ENCODE peak calls at places on chromosomes 5 and 9, in four cellular contexts. One of them, this sample, is unnamed.
A peak's percentile ranks its signal among the peaks of the same experiment; 100 is the strongest.

GRCh38 chr5:134183481-134183880 is 6.7 kb upstream of the SKP1 start:
- DNase-seq in astrocyte of the cerebellum: no peak
- DNase-seq in gastrocnemius medialis: no peak
- DNase-seq in astrocyte of the spinal cord: no peak
- DNase-seq in this sample: no peak

GRCh38 chr9:92954078-92954861 is 6.9 kb downstream of the FGD3 start:
- DNase-seq in astrocyte of the cerebellum: no peak
- DNase-seq in gastrocnemius medialis: no peak
- DNase-seq in astrocyte of the spinal cord: peak; percentile 9
- DNase-seq in this sample: no peak

GRCh38 chr9:2420488-2421056 is 201.0 kb upstream of the VLDLR start:
- DNase-seq in astrocyte of the cerebellum: no peak
- DNase-seq in gastrocnemius medialis: no peak
- DNase-seq in astrocyte of the spinal cord: no peak
- DNase-seq in this sample: no peak

GRCh38 chr9:120383999-120384924 is 195.7 kb downstream of the CDK5RAP2 start:
- DNase-seq in astrocyte of the cerebellum: peak; percentile 41
- DNase-seq in gastrocnemius medialis: no peak
- DNase-seq in astrocyte of the spinal cord: peak; percentile 65
- DNase-seq in this sample: no peak

GRCh38 chr5:107215581-107215980 is 455.2 kb downstream of the EFNA5 start:
- DNase-seq in astrocyte of the cerebellum: no peak
- DNase-seq in gastrocnemius medialis: no peak
- DNase-seq in astrocyte of the spinal cord: no peak
- DNase-seq in this sample: no peak

GRCh38 chr9:26746357-26747072 is 146.1 kb downstream of the CAAP1 start:
- DNase-seq in astrocyte of the cerebellum: no peak
- DNase-seq in gastrocnemius medialis: no peak
- DNase-seq in astrocyte of the spinal cord: peak; percentile 31
- DNase-seq in this sample: no peak

GRCh38 chr9:22392523-22392922 is 54.1 kb upstream of the DMRTA1 start:
- DNase-seq in astrocyte of the cerebellum: no peak
- DNase-seq in gastrocnemius medialis: no peak
- DNase-seq in astrocyte of the spinal cord: no peak
- DNase-seq in this sample: no peak

GRCh38 chr5:127170918-127171600 is 97.8 kb upstream of the C5orf63 start:
- DNase-seq in astrocyte of the cerebellum: no peak
- DNase-seq in gastrocnemius medialis: no peak
- DNase-seq in astrocyte of the spinal cord: no peak
- DNase-seq in this sample: no peak

GRCh38 chr9:126397056-126397455 is 70.4 kb downstream of the MVB12B start:
- DNase-seq in astrocyte of the cerebellum: no peak
- DNase-seq in gastrocnemius medialis: no peak
- DNase-seq in astrocyte of the spinal cord: no peak
- DNase-seq in this sample: no peak

GRCh38 chr5:337565-338130 is 16.1 kb downstream of the AHRR start:
- DNase-seq in astrocyte of the cerebellum: no peak
- DNase-seq in gastrocnemius medialis: no peak
- DNase-seq in astrocyte of the spinal cord: peak; percentile 45
- DNase-seq in this sample: peak; percentile 48

GRCh38 chr9:112462855-112463254 is 23.8 kb upstream of the KIAA1958 start:
- DNase-seq in astrocyte of the cerebellum: no peak
- DNase-seq in gastrocnemius medialis: no peak
- DNase-seq in astrocyte of the spinal cord: no peak
- DNase-seq in this sample: no peak

GRCh38 chr5:83035373-83036170 is 41.6 kb downstream of the TMEM167A start:
- DNase-seq in astrocyte of the cerebellum: no peak
- DNase-seq in gastrocnemius medialis: peak; percentile 17
- DNase-seq in astrocyte of the spinal cord: peak; percentile 27
- DNase-seq in this sample: no peak

GRCh38 chr5:33315170-33315569 is 125.6 kb upstream of the TARS1 start:
- DNase-seq in astrocyte of the cerebellum: no peak
- DNase-seq in gastrocnemius medialis: no peak
- DNase-seq in astrocyte of the spinal cord: peak; percentile 42
- DNase-seq in this sample: no peak

GRCh38 chr9:80285325-80285724 is 713.6 kb downstream of the TLE4 start:
- DNase-seq in astrocyte of the cerebellum: peak; percentile 16
- DNase-seq in gastrocnemius medialis: no peak
- DNase-seq in astrocyte of the spinal cord: peak; percentile 12
- DNase-seq in this sample: peak; percentile 36

GRCh38 chr5:72137826-72138409 is 30.6 kb downstream of the MAP1B start:
- DNase-seq in astrocyte of the cerebellum: no peak
- DNase-seq in gastrocnemius medialis: no peak
- DNase-seq in astrocyte of the spinal cord: no peak
- DNase-seq in this sample: no peak

GRCh38 chr5:134846641-134846960 is 833 bp downstream of the C5orf24 start:
- DNase-seq in astrocyte of the cerebellum: no peak
- DNase-seq in gastrocnemius medialis: no peak
- DNase-seq in astrocyte of the spinal cord: peak; percentile 29
- DNase-seq in this sample: no peak

GRCh38 chr9:21095561-21095960 is 17.8 kb upstream of the IFNB1 start:
- DNase-seq in astrocyte of the cerebellum: no peak
- DNase-seq in gastrocnemius medialis: no peak
- DNase-seq in astrocyte of the spinal cord: no peak
- DNase-seq in this sample: no peak

GRCh38 chr5:135364416-135365262 is 34.4 kb downstream of the MACROH2A1 start:
- DNase-seq in astrocyte of the cerebellum: no peak
- DNase-seq in gastrocnemius medialis: no peak
- DNase-seq in astrocyte of the spinal cord: no peak
- DNase-seq in this sample: no peak

GRCh38 chr5:103114440-103114839 is 5.5 kb downstream of the GIN1 start:
- DNase-seq in astrocyte of the cerebellum: no peak
- DNase-seq in gastrocnemius medialis: no peak
- DNase-seq in astrocyte of the spinal cord: peak; percentile 16
- DNase-seq in this sample: no peak

GRCh38 chr5:121693864-121694263 is 157.8 kb upstream of the FTMT start:
- DNase-seq in astrocyte of the cerebellum: no peak
- DNase-seq in gastrocnemius medialis: no peak
- DNase-seq in astrocyte of the spinal cord: peak; percentile 26
- DNase-seq in this sample: no peak
- TF ChIP-seq CTCF in astrocyte of the cerebellum: no peak
- TF ChIP-seq CTCF in gastrocnemius medialis: no peak
- TF ChIP-seq CTCF in astrocyte of the spinal cord: no peak
- TF ChIP-seq CTCF in this sample: no peak

GRCh38 chr5:80319702-80320101 is at the start of gene SPZ1:
- DNase-seq in astrocyte of the cerebellum: no peak
- DNase-seq in gastrocnemius medialis: no peak
- DNase-seq in astrocyte of the spinal cord: no peak
- DNase-seq in this sample: no peak
- TF ChIP-seq CTCF in astrocyte of the cerebellum: no peak
- TF ChIP-seq CTCF in gastrocnemius medialis: no peak
- TF ChIP-seq CTCF in astrocyte of the spinal cord: no peak
- TF ChIP-seq CTCF in this sample: no peak

GRCh38 chr5:54325272-54325609 is 14.9 kb upstream of the ARL15 start:
- DNase-seq in astrocyte of the cerebellum: no peak
- DNase-seq in gastrocnemius medialis: no peak
- DNase-seq in astrocyte of the spinal cord: no peak
- DNase-seq in this sample: no peak
- TF ChIP-seq CTCF in astrocyte of the cerebellum: no peak
- TF ChIP-seq CTCF in gastrocnemius medialis: no peak
- TF ChIP-seq CTCF in astrocyte of the spinal cord: no peak
- TF ChIP-seq CTCF in this sample: no peak

DNA sequence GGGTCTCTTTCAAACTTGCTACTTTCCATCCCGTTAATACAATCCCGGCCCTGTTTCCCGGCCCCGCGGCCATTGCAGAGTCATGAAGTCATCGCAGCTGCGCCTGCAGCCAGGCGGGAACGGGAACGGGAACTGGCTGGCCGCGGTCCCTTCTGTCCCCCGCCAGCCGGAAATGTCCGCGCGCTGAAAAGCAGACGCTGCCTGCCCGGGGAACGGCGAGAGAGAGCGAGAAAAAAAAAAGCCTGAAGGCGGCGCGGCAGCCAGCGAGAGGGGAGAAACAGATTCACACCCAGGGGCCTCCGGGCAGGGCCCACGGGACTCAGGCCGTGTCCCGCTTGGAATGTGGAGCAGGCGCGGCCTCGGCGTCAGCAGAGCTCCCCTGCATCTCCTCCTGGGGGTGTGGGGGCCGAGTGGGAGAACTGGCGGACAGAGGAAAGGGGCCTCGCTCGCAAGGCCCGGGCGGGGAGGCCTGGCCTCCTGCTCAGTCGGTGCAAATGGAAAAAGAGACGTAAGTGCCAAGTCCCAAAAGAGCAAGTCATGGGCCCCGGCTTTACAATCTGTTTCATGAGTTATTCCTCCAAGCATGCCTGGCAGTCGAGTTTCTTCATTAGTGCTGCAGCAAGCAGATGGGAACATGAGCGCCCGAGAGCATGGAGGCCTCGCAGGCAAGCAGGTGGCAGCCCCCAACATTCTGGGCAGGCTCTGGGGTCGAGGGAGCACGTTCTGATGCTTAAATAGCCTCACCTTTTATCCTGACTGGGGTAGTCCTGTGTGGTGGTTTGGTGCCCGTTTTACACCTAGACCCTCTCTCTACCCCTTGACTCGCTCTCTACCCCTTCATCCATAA is 201.3 kb upstream of the GAS1 start:
- DNase-seq in astrocyte of the cerebellum: peak; percentile 22
- DNase-seq in gastrocnemius medialis: peak; percentile 60
- DNase-seq in astrocyte of the spinal cord: peak; percentile 76
- DNase-seq in this sample: no peak
- TF ChIP-seq CTCF in astrocyte of the cerebellum: peak; percentile 18
- TF ChIP-seq CTCF in gastrocnemius medialis: no peak
- TF ChIP-seq CTCF in astrocyte of the spinal cord: peak; percentile 27
- TF ChIP-seq CTCF in this sample: no peak

This sample was measured in WERI-Rb-1.